ENCODE peak calls at places on chromosomes 12 and 14, in five cellular contexts. G is T-helper 17 cell; C is left ventricle myocardium superior; W is left lung; E is activated CD8-positive, alpha-beta T cell treated with anti-CD3 and anti-CD28 coated beads, Interleukin-2, amount 10 ng/mL, durations not matched to agents 7 days and 5 days. J is an unnamed sample.

GRCh38 chr12:5204831-5205230 is 161.2 kb downstream of the KCNA5 start:
- ATAC-seq in G (no peak), C (no peak), W (no peak), E (no peak), J (no peak)

GRCh38 chr14:65937804-65938316 is 525.3 kb downstream of the FUT8 start:
- ATAC-seq in G (no peak), C (no peak), W (no peak), E (peak), J (no peak)

GRCh38 chr12:77861317-77861716 is 30.6 kb downstream of the NAV3 start:
- ATAC-seq in G (no peak), C (no peak), W (no peak), E (no peak), J (peak)

GRCh38 chr14:53539489-53540126 is 386.5 kb upstream of the DDHD1 start:
- ATAC-seq in G (no peak), C (peak), W (peak), E (no peak), J (peak)

GRCh38 chr14:91078095-91078737 is 17.8 kb upstream of the RPS6KA5 start:
- ATAC-seq in G (peak), C (no peak), W (no peak), E (peak), J (no peak)

GRCh38 chr14:93199031-93199430 is 7.8 kb downstream of the GON7 start:
- ATAC-seq in G (no peak), C (no peak), W (no peak), E (no peak), J (no peak)

GRCh38 chr14:99242816-99243795 is 28.9 kb downstream of the BCL11B start:
- ATAC-seq in G (peak), C (no peak), W (no peak), E (peak), J (no peak)

GRCh38 chr12:85681333-85681732 is 154.9 kb downstream of the RASSF9 start:
- ATAC-seq in G (no peak), C (no peak), W (no peak), E (no peak), J (no peak)

GRCh38 chr14:83085725-83086124 is 1552.1 kb upstream of the SEL1L start:
- ATAC-seq in G (no peak), C (no peak), W (no peak), E (no peak), J (no peak)

GRCh38 chr12:47067176-47067575 is 12.2 kb upstream of the PCED1B start:
- ATAC-seq in G (no peak), C (no peak), W (no peak), E (no peak), J (no peak)

GRCh38 chr12:5459051-5459782 is 27.3 kb downstream of the NTF3 start:
- ATAC-seq in G (no peak), C (no peak), W (no peak), E (no peak), J (no peak)

GRCh38 chr14:87133073-87133815 is 859.7 kb downstream of the GALC start:
- ATAC-seq in G (no peak), C (peak), W (no peak), E (no peak), J (no peak)

GRCh38 chr14:94938016-94938415 is 168.1 kb upstream of the GSC start:
- ATAC-seq in G (no peak), C (no peak), W (no peak), E (no peak), J (no peak)

GRCh38 chr12:83477706-83478105 is 791.0 kb downstream of the TMTC2 start:
- ATAC-seq in G (no peak), C (peak), W (no peak), E (no peak), J (peak)

GRCh38 chr12:45427042-45427441 is 211.1 kb downstream of the ANO6 start:
- ATAC-seq in G (no peak), C (peak), W (no peak), E (no peak), J (no peak)

GRCh38 chr14:51251486-51251885 is 11.4 kb downstream of the TMX1 start:
- ATAC-seq in G (no peak), C (no peak), W (peak), E (no peak), J (no peak)

GRCh38 chr14:103581954-103582703 is 19.4 kb downstream of the COA8 start:
- ATAC-seq in G (no peak), C (peak), W (no peak), E (no peak), J (no peak)

GRCh38 chr14:75306917-75307699 is 28.5 kb downstream of the FOS start:
- ATAC-seq in G (peak), C (no peak), W (no peak), E (peak), J (peak)

GRCh38 chr14:75470238-75470797 is 42.5 kb downstream of the JDP2 start:
- ATAC-seq in G (no peak), C (no peak), W (peak), E (no peak), J (no peak)

GRCh38 chr14:32332415-32333116 is 3.5 kb downstream of the AKAP6 start:
- ATAC-seq in G (no peak), C (no peak), W (no peak), E (no peak), J (no peak)

GRCh38 chr14:21203470-21204166 is 47.8 kb upstream of the OR5AU1 start:
- ATAC-seq in G (peak), C (peak), W (no peak), E (peak), J (no peak)

GRCh38 chr14:72894623-72895378 is 900 bp upstream of the DPF3 start:
- ATAC-seq in G (no peak), C (peak), W (peak), E (no peak), J (peak)

GRCh38 chr12:55392032-55392795 is 8.1 kb upstream of the OR6C65 start:
- ATAC-seq in G (no peak), C (no peak), W (no peak), E (no peak), J (no peak)

GRCh38 chr12:69580074-69580473 is 5.2 kb upstream of the CCT2 start:
- ATAC-seq in G (no peak), C (no peak), W (no peak), E (no peak), J (no peak)

GRCh38 chr14:103028161-103028767 is 29.1 kb downstream of the CDC42BPB start:
- ATAC-seq in G (no peak), C (no peak), W (peak), E (no peak), J (no peak)

GRCh38 chr12:117595751-117596150 is 234.3 kb upstream of the NOS1 start:
- ATAC-seq in G (no peak), C (no peak), W (no peak), E (no peak), J (no peak)

GRCh38 chr12:75704664-75705063 is 193.3 kb upstream of the KRR1 start:
- ATAC-seq in G (no peak), C (no peak), W (no peak), E (no peak), J (no peak)

GRCh38 chr12:64560395-64561301 is 49.6 kb upstream of the RASSF3 start:
- ATAC-seq in G (no peak), C (peak), W (peak), E (no peak), J (peak)

GRCh38 chr12:121917950-121918678 is at the start of gene CFAP251:
- ATAC-seq in G (peak), C (peak), W (peak), E (peak), J (no peak)

GRCh38 chr14:94876306-94876705 is 106.4 kb upstream of the GSC start:
- ATAC-seq in G (no peak), C (no peak), W (no peak), E (no peak), J (no peak)

GRCh38 chr14:74141703-74142102 is 56.9 kb downstream of the LIN52 start:
- ATAC-seq in G (no peak), C (peak), W (peak), E (no peak), J (no peak)

GRCh38 chr12:109926488-109927210 is 26.6 kb downstream of the TCHP start:
- ATAC-seq in G (no peak), C (no peak), W (no peak), E (no peak), J (no peak)

GRCh38 chr12:7068994-7069346 is 8.5 kb downstream of the C1S start:
- ATAC-seq in G (no peak), C (peak), W (peak), E (no peak), J (no peak)

GRCh38 chr12:91272456-91273063 is 89.9 kb upstream of the DCN start:
- ATAC-seq in G (no peak), C (peak), W (no peak), E (no peak), J (no peak)

GRCh38 chr12:96908170-96908675 is 1.2 kb downstream of the NEDD1 start:
- ATAC-seq in G (peak), C (no peak), W (no peak), E (no peak), J (peak)

GRCh38 chr12:96294831-96295230 is 100.7 kb downstream of the ELK3 start:
- ATAC-seq in G (peak), C (no peak), W (no peak), E (no peak), J (no peak)

GRCh38 chr14:104356738-104357688 is 218.6 kb downstream of the KIF26A start:
- ATAC-seq in G (no peak), C (no peak), W (no peak), E (no peak), J (no peak)

J was measured in SK-N-SH treated with all-trans-retinoic acid at 6 μM for 48 hours.